ENCODE peak calls at places on chromosomes 3 and 15, in seven cellular contexts. One of them, this sample, is unnamed.

GRCh38 chr3:13570391-13571194 is 21.7 kb downstream of the FBLN2 start:
- DNase-seq in upper lobe of right lung: no peak
- DNase-seq in CD4-positive, CD25-positive, alpha-beta regulatory T cell: no peak
- DNase-seq in tibial nerve: no peak
- DNase-seq in PC-3: no peak
- DNase-seq in endodermal cell: peak; percentile 56
- DNase-seq in MM.1S: no peak
- DNase-seq in this sample: no peak

GRCh38 chr3:64342940-64343691 is 117.8 kb upstream of the PRICKLE2 start:
- DNase-seq in upper lobe of right lung: no peak
- DNase-seq in CD4-positive, CD25-positive, alpha-beta regulatory T cell: no peak
- DNase-seq in tibial nerve: no peak
- DNase-seq in PC-3: peak; percentile 71
- DNase-seq in endodermal cell: peak; percentile 74
- DNase-seq in MM.1S: no peak
- DNase-seq in this sample: no peak

GRCh38 chr3:109005443-109005842 is 51.8 kb upstream of the GUCA1C start:
- DNase-seq in upper lobe of right lung: no peak
- DNase-seq in CD4-positive, CD25-positive, alpha-beta regulatory T cell: no peak
- DNase-seq in tibial nerve: no peak
- DNase-seq in PC-3: no peak
- DNase-seq in endodermal cell: no peak
- DNase-seq in MM.1S: no peak
- DNase-seq in this sample: no peak

GRCh38 chr3:122928396-122929187 is 99.0 kb downstream of the SEMA5B start:
- DNase-seq in upper lobe of right lung: no peak
- DNase-seq in CD4-positive, CD25-positive, alpha-beta regulatory T cell: no peak
- DNase-seq in tibial nerve: no peak
- DNase-seq in PC-3: no peak
- DNase-seq in endodermal cell: no peak
- DNase-seq in MM.1S: no peak
- DNase-seq in this sample: peak; percentile 61

GRCh38 chr3:49998326-49998725 is 58.4 kb downstream of the RBM6 start:
- DNase-seq in upper lobe of right lung: no peak
- DNase-seq in CD4-positive, CD25-positive, alpha-beta regulatory T cell: no peak
- DNase-seq in tibial nerve: no peak
- DNase-seq in PC-3: peak; percentile 83
- DNase-seq in endodermal cell: no peak
- DNase-seq in MM.1S: no peak
- DNase-seq in this sample: no peak

GRCh38 chr3:63727248-63727647 is 74.8 kb downstream of the SNTN start:
- DNase-seq in upper lobe of right lung: no peak
- DNase-seq in CD4-positive, CD25-positive, alpha-beta regulatory T cell: no peak
- DNase-seq in tibial nerve: no peak
- DNase-seq in PC-3: no peak
- DNase-seq in endodermal cell: no peak
- DNase-seq in MM.1S: no peak
- DNase-seq in this sample: no peak

GRCh38 chr3:183265713-183266417 is 12.8 kb downstream of the B3GNT5 start:
- DNase-seq in upper lobe of right lung: no peak
- DNase-seq in CD4-positive, CD25-positive, alpha-beta regulatory T cell: no peak
- DNase-seq in tibial nerve: no peak
- DNase-seq in PC-3: peak; percentile 97
- DNase-seq in endodermal cell: no peak
- DNase-seq in MM.1S: no peak
- DNase-seq in this sample: no peak

GRCh38 chr3:127611251-127611650 is 13.0 kb downstream of the MCM2 start:
- DNase-seq in upper lobe of right lung: peak; percentile 41
- DNase-seq in CD4-positive, CD25-positive, alpha-beta regulatory T cell: no peak
- DNase-seq in tibial nerve: no peak
- DNase-seq in PC-3: no peak
- DNase-seq in endodermal cell: no peak
- DNase-seq in MM.1S: no peak
- DNase-seq in this sample: no peak

GRCh38 chr3:12155833-12156232 is 2.9 kb downstream of the TIMP4 start:
- DNase-seq in upper lobe of right lung: no peak
- DNase-seq in CD4-positive, CD25-positive, alpha-beta regulatory T cell: no peak
- DNase-seq in tibial nerve: no peak
- DNase-seq in PC-3: peak; percentile 93
- DNase-seq in endodermal cell: no peak
- DNase-seq in MM.1S: no peak
- DNase-seq in this sample: peak; percentile 45

GRCh38 chr15:89785064-89785770 is 9.1 kb downstream of the MESP2 start:
- DNase-seq in upper lobe of right lung: no peak
- DNase-seq in CD4-positive, CD25-positive, alpha-beta regulatory T cell: no peak
- DNase-seq in tibial nerve: no peak
- DNase-seq in PC-3: peak; percentile 51
- DNase-seq in endodermal cell: no peak
- DNase-seq in MM.1S: no peak
- DNase-seq in this sample: no peak

GRCh38 chr15:70254186-70254974 is 156.7 kb upstream of the TLE3 start:
- DNase-seq in upper lobe of right lung: no peak
- DNase-seq in CD4-positive, CD25-positive, alpha-beta regulatory T cell: no peak
- DNase-seq in tibial nerve: no peak
- DNase-seq in PC-3: no peak
- DNase-seq in endodermal cell: no peak
- DNase-seq in MM.1S: no peak
- DNase-seq in this sample: no peak

GRCh38 chr3:129793947-129794318 is 99.6 kb downstream of the TMCC1 start:
- DNase-seq in upper lobe of right lung: no peak
- DNase-seq in CD4-positive, CD25-positive, alpha-beta regulatory T cell: no peak
- DNase-seq in tibial nerve: no peak
- DNase-seq in PC-3: no peak
- DNase-seq in endodermal cell: peak; percentile 70
- DNase-seq in MM.1S: no peak
- DNase-seq in this sample: peak; percentile 25

GRCh38 chr15:48493084-48493762 is 152.3 kb downstream of the FBN1 start:
- DNase-seq in upper lobe of right lung: no peak
- DNase-seq in CD4-positive, CD25-positive, alpha-beta regulatory T cell: no peak
- DNase-seq in tibial nerve: no peak
- DNase-seq in PC-3: peak; percentile 44
- DNase-seq in endodermal cell: no peak
- DNase-seq in MM.1S: no peak
- DNase-seq in this sample: no peak

GRCh38 chr3:97949110-97949485 is 23.1 kb downstream of the RIOX2 start:
- DNase-seq in upper lobe of right lung: no peak
- DNase-seq in CD4-positive, CD25-positive, alpha-beta regulatory T cell: no peak
- DNase-seq in tibial nerve: no peak
- DNase-seq in PC-3: no peak
- DNase-seq in endodermal cell: no peak
- DNase-seq in MM.1S: no peak
- DNase-seq in this sample: no peak

GRCh38 chr3:122880173-122880572 is 85.3 kb downstream of the SLC49A4 start:
- DNase-seq in upper lobe of right lung: no peak
- DNase-seq in CD4-positive, CD25-positive, alpha-beta regulatory T cell: no peak
- DNase-seq in tibial nerve: no peak
- DNase-seq in PC-3: no peak
- DNase-seq in endodermal cell: no peak
- DNase-seq in MM.1S: no peak
- DNase-seq in this sample: no peak

GRCh38 chr3:42926310-42926709 is 20.4 kb downstream of the ZNF662 start:
- DNase-seq in upper lobe of right lung: no peak
- DNase-seq in CD4-positive, CD25-positive, alpha-beta regulatory T cell: no peak
- DNase-seq in tibial nerve: no peak
- DNase-seq in PC-3: no peak
- DNase-seq in endodermal cell: no peak
- DNase-seq in MM.1S: no peak
- DNase-seq in this sample: no peak

GRCh38 chr15:66803182-66803729 is 101.2 kb downstream of the SMAD6 start:
- DNase-seq in upper lobe of right lung: peak; percentile 94
- DNase-seq in CD4-positive, CD25-positive, alpha-beta regulatory T cell: no peak
- DNase-seq in tibial nerve: peak; percentile 70
- DNase-seq in PC-3: peak; percentile 97
- DNase-seq in endodermal cell: peak; percentile 95
- DNase-seq in MM.1S: no peak
- DNase-seq in this sample: peak; percentile 82

GRCh38 chr3:101935081-101935480 is 85.8 kb downstream of the NFKBIZ start:
- DNase-seq in upper lobe of right lung: no peak
- DNase-seq in CD4-positive, CD25-positive, alpha-beta regulatory T cell: no peak
- DNase-seq in tibial nerve: no peak
- DNase-seq in PC-3: no peak
- DNase-seq in endodermal cell: no peak
- DNase-seq in MM.1S: no peak
- DNase-seq in this sample: no peak

GRCh38 chr3:180828723-180829408 is 83.6 kb upstream of the FXR1 start:
- DNase-seq in upper lobe of right lung: no peak
- DNase-seq in CD4-positive, CD25-positive, alpha-beta regulatory T cell: no peak
- DNase-seq in tibial nerve: no peak
- DNase-seq in PC-3: no peak
- DNase-seq in endodermal cell: peak; percentile 46
- DNase-seq in MM.1S: no peak
- DNase-seq in this sample: peak; percentile 61

GRCh38 chr3:179196098-179196497 is 47.9 kb downstream of the PIK3CA start:
- DNase-seq in upper lobe of right lung: no peak
- DNase-seq in CD4-positive, CD25-positive, alpha-beta regulatory T cell: no peak
- DNase-seq in tibial nerve: no peak
- DNase-seq in PC-3: peak; percentile 42
- DNase-seq in endodermal cell: no peak
- DNase-seq in MM.1S: peak; percentile 84
- DNase-seq in this sample: no peak

GRCh38 chr15:74200394-74200793 is 2.2 kb downstream of the STRA6 start:
- DNase-seq in upper lobe of right lung: no peak
- DNase-seq in CD4-positive, CD25-positive, alpha-beta regulatory T cell: no peak
- DNase-seq in tibial nerve: peak; percentile 65
- DNase-seq in PC-3: peak; percentile 80
- DNase-seq in endodermal cell: no peak
- DNase-seq in MM.1S: no peak
- DNase-seq in this sample: peak; percentile 85

GRCh38 chr3:46930176-46930944 is 46.2 kb downstream of the CCDC12 start:
- DNase-seq in upper lobe of right lung: peak; percentile 79
- DNase-seq in CD4-positive, CD25-positive, alpha-beta regulatory T cell: no peak
- DNase-seq in tibial nerve: no peak
- DNase-seq in PC-3: no peak
- DNase-seq in endodermal cell: no peak
- DNase-seq in MM.1S: no peak
- DNase-seq in this sample: peak; percentile 65
- H3K4me1 ChIP-seq in upper lobe of right lung: peaks cover 96% of the 10 kb centered on the region
- H3K4me1 ChIP-seq in CD4-positive, CD25-positive, alpha-beta regulatory T cell: peaks cover 70% of the 10 kb centered on the region
- H3K4me1 ChIP-seq in tibial nerve: peaks cover 4% of the 10 kb centered on the region
- H3K4me1 ChIP-seq in PC-3: peaks cover 52% of the 10 kb centered on the region
- H3K4me1 ChIP-seq in endodermal cell: peaks cover 6% of the 10 kb centered on the region
- H3K4me1 ChIP-seq in MM.1S: peaks cover 59% of the 10 kb centered on the region
- H3K4me1 ChIP-seq in this sample: peaks cover 100% of the 10 kb centered on the region

GRCh38 chr3:177334803-177335202 is 137.5 kb upstream of the TBL1XR1 start:
- DNase-seq in upper lobe of right lung: no peak
- DNase-seq in CD4-positive, CD25-positive, alpha-beta regulatory T cell: no peak
- DNase-seq in tibial nerve: no peak
- DNase-seq in PC-3: no peak
- DNase-seq in endodermal cell: no peak
- DNase-seq in MM.1S: no peak
- DNase-seq in this sample: no peak
- H3K4me1 ChIP-seq in upper lobe of right lung: peaks cover 43% of the 10 kb centered on the region
- H3K4me1 ChIP-seq in CD4-positive, CD25-positive, alpha-beta regulatory T cell: peaks cover 5% of the 10 kb centered on the region
- H3K4me1 ChIP-seq in tibial nerve: no peaks in the 10 kb centered on the region
- H3K4me1 ChIP-seq in PC-3: peaks cover 23% of the 10 kb centered on the region
- H3K4me1 ChIP-seq in endodermal cell: peaks cover 5% of the 10 kb centered on the region
- H3K4me1 ChIP-seq in MM.1S: peaks cover 25% of the 10 kb centered on the region
- H3K4me1 ChIP-seq in this sample: no peaks in the 10 kb centered on the region

DNA sequence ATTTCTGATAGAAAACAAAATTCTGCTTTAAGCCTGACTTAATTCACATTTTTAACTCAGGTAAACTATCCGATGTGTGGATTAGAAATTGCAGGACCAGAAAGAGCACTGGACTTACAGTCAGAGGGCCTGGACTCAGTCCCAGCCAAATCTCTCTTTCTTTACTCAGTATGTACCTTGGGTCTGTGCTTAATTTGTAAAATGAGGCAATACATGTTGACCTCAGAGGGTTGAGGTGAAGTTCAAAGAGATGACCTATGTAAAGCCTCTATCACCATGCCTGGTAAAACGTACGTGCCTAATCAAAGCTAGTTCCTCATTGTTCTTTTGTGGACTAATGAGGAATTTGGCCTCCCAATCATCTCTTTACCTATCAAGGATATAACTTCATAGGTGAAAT is 1.9 kb upstream of the BCL2A1 start:
- DNase-seq in upper lobe of right lung: no peak
- DNase-seq in CD4-positive, CD25-positive, alpha-beta regulatory T cell: no peak
- DNase-seq in tibial nerve: no peak
- DNase-seq in PC-3: no peak
- DNase-seq in endodermal cell: no peak
- DNase-seq in MM.1S: no peak
- DNase-seq in this sample: no peak
- H3K4me1 ChIP-seq in upper lobe of right lung: no peaks in the 10 kb centered on the region
- H3K4me1 ChIP-seq in CD4-positive, CD25-positive, alpha-beta regulatory T cell: peaks cover 25% of the 10 kb centered on the region
- H3K4me1 ChIP-seq in tibial nerve: no peaks in the 10 kb centered on the region
- H3K4me1 ChIP-seq in PC-3: peaks cover 12% of the 10 kb centered on the region
- H3K4me1 ChIP-seq in endodermal cell: no peaks in the 10 kb centered on the region
- H3K4me1 ChIP-seq in MM.1S: peaks cover 6% of the 10 kb centered on the region
- H3K4me1 ChIP-seq in this sample: no peaks in the 10 kb centered on the region

DNA sequence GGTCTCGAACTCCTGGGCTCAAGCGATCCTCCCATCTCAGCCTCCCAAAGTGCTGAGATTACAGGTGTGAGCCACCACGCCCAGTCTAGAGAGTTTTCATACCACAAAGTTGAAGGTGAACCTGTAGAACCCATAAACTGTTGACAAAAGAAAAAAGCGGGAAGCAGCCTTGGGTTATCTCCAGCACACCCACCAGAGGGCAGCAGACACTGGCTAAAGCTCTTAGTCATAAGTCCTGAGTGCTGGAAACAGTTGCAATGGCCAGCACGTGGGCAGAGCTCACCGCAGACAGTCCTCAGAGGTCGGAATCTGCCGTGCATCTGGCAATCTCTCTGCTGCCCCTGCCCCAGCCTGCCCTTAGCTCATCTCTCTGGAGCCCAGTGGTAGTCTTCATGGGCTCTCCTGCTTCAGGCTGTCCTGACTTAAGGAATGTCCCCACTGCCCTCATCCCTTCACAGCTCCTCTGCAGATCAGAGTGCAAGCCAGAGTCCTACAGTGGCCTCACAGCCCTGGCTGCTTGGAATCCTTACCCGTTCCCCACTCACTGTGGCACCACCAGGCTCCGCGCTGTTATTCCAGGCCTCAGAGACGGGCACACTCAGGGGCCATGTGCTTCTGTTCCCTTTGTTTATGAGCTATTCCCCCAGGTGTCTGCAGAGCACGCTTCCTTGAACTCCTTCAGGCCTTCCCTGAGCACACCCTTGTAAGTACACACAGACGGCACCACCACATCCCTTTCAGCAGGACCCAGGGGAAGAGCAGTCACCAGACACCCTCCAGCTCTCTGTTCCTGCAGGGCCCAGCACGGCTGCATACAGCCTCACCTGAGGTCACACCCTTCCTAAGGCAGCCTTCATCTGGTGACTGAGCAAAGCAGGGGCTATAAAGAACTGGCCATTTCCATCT is 8.8 kb upstream of the ELP6 start:
- DNase-seq in upper lobe of right lung: peak; percentile 88
- DNase-seq in CD4-positive, CD25-positive, alpha-beta regulatory T cell: peak; percentile 56
- DNase-seq in tibial nerve: peak; percentile 67
- DNase-seq in PC-3: peak; percentile 89
- DNase-seq in endodermal cell: peak; percentile 93
- DNase-seq in MM.1S: peak; percentile 93
- DNase-seq in this sample: peak; percentile 77
- H3K4me1 ChIP-seq in upper lobe of right lung: peaks cover 5% of the 10 kb centered on the region
- H3K4me1 ChIP-seq in CD4-positive, CD25-positive, alpha-beta regulatory T cell: no peaks in the 10 kb centered on the region
- H3K4me1 ChIP-seq in tibial nerve: no peaks in the 10 kb centered on the region
- H3K4me1 ChIP-seq in PC-3: no peaks in the 10 kb centered on the region
- H3K4me1 ChIP-seq in endodermal cell: no peaks in the 10 kb centered on the region
- H3K4me1 ChIP-seq in MM.1S: peaks cover 4% of the 10 kb centered on the region
- H3K4me1 ChIP-seq in this sample: no peaks in the 10 kb centered on the region

GRCh38 chr15:68643216-68643830 is 64.5 kb downstream of the CORO2B start:
- DNase-seq in upper lobe of right lung: peak; percentile 35
- DNase-seq in CD4-positive, CD25-positive, alpha-beta regulatory T cell: no peak
- DNase-seq in tibial nerve: no peak
- DNase-seq in PC-3: no peak
- DNase-seq in endodermal cell: peak; percentile 52
- DNase-seq in MM.1S: no peak
- DNase-seq in this sample: no peak
- H3K4me1 ChIP-seq in upper lobe of right lung: peaks cover 9% of the 10 kb centered on the region
- H3K4me1 ChIP-seq in CD4-positive, CD25-positive, alpha-beta regulatory T cell: no peaks in the 10 kb centered on the region
- H3K4me1 ChIP-seq in tibial nerve: no peaks in the 10 kb centered on the region
- H3K4me1 ChIP-seq in PC-3: peaks cover 14% of the 10 kb centered on the region
- H3K4me1 ChIP-seq in endodermal cell: peaks cover 13% of the 10 kb centered on the region
- H3K4me1 ChIP-seq in MM.1S: no peaks in the 10 kb centered on the region
- H3K4me1 ChIP-seq in this sample: peaks cover 3% of the 10 kb centered on the region